ENCODE peak calls at places on chromosomes 5 and 9, in ten cellular contexts. N is fibroblast of lung, U is HCT116, E is GM23338, Z is PC-9, K is mammary epithelial cell, G is A673, A is H1, V is endothelial cell of umbilical vein, S is neural progenitor cell. M is an unnamed sample.
A peak's percentile ranks its signal among the peaks of the same experiment; 100 is the strongest.

GRCh38 chr5:97629281-97629680 is 446.2 kb upstream of the RIOK2 start:
- DNase-seq in U (peak; percentile 7), A (no peak), N (peak; percentile 85), E (peak; percentile 3), K (peak; percentile 69), Z (no peak), G (no peak), S (no peak), V (peak; percentile 33), M (no peak)

GRCh38 chr5:14305045-14305444 is 161.9 kb downstream of the TRIO start:
- DNase-seq in U (no peak), E (no peak), Z (peak; percentile 49), A (no peak), K (peak; percentile 80), S (no peak), V (peak; percentile 33), G (no peak), N (peak; percentile 92), M (peak; percentile 22)

GRCh38 chr9:111728143-111728542 is 66.6 kb downstream of the SHOC1 start:
- DNase-seq in K (peak; percentile 75), Z (peak; percentile 78), E (no peak), V (peak; percentile 4), U (peak; percentile 50), N (peak; percentile 72), A (no peak), S (no peak), G (no peak), M (peak; percentile 64)

GRCh38 chr5:92749943-92750342 is 831.1 kb downstream of the NR2F1-AS1 start:
- DNase-seq in S (peak; percentile 67), G (peak; percentile 4), Z (no peak), U (peak; percentile 45), E (peak; percentile 59), V (peak; percentile 20), K (peak; percentile 50), A (no peak), N (peak; percentile 76), M (peak; percentile 68)

GRCh38 chr5:66180282-66180955 is 36.3 kb downstream of the SREK1 start:
- DNase-seq in G (no peak), A (no peak), Z (no peak), N (no peak), V (no peak), S (no peak), U (no peak), K (no peak), E (no peak), M (no peak)

GRCh38 chr5:36870399-36871040 is 6.0 kb upstream of the NIPBL start:
- DNase-seq in N (peak; percentile 53), E (peak; percentile 93), A (no peak), G (peak; percentile 87), Z (peak; percentile 71), V (peak; percentile 58), S (peak; percentile 73), K (peak; percentile 62), U (peak; percentile 68), M (peak; percentile 87)

GRCh38 chr9:121169094-121169601 is 32.5 kb downstream of the RAB14 start:
- DNase-seq in G (peak; percentile 33), A (no peak), N (no peak), E (peak; percentile 27), V (peak; percentile 18), U (no peak), S (no peak), Z (no peak), K (no peak), M (peak; percentile 31)

GRCh38 chr5:96781031-96781733 is 26.6 kb downstream of the ERAP1 start:
- DNase-seq in S (no peak), V (peak; percentile 53), A (no peak), Z (peak; percentile 71), K (peak; percentile 74), N (peak; percentile 71), U (peak; percentile 38), E (no peak), G (no peak), M (peak; percentile 88)

DNA sequence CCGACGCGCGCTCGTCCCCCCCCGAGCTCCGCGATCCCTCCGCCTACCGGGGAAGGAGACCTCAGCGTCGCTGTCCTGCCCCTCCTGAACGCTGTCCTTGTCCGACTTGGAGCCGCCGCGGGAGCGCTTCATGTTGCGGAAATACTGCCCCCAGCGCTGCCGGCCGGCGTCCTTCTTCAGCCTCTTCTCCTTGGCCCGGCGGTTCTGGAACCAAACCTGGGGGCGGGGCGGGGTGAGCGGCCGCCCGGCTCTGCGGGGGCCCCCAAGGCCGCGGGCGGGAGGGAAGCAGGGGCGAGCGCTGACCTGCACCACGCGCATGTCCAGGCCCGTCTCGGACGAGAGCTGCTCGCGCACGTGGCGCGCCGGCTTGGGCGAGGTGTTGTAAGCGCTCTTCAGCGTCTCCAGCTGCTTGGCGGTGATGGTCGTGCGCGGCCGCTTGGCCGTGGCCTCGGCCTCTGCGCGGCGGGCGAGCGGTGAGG is 6.3 kb downstream of the LHX3 start:
- DNase-seq in V (peak; percentile 10), E (peak; percentile 69), S (peak; percentile 70), N (peak; percentile 4), G (no peak), U (no peak), K (peak; percentile 64), Z (no peak), A (peak; percentile 75), M (no peak)
- TF ChIP-seq EZH2 in V (peak; percentile 59), E (peak; percentile 87), S (peak; percentile 96), N (peak; percentile 33), G (peak; percentile 83), U (no peak), K (no peak), Z (no peak), A (peak; percentile 44), M (no peak)

GRCh38 chr9:37650873-37651768 is at the start of gene FRMPD1:
- DNase-seq in G (peak; percentile 56), S (peak; percentile 92), N (peak; percentile 36), Z (no peak), K (peak; percentile 58), A (peak; percentile 82), V (peak; percentile 39), U (no peak), E (peak; percentile 88), M (peak; percentile 58)
- TF ChIP-seq EZH2 in G (peak; percentile 61), S (peak; percentile 83), N (peak; percentile 88), Z (peak; percentile 68), K (peak; percentile 86), A (peak; percentile 76), V (peak; percentile 74), U (no peak), E (peak; percentile 60), M (peak; percentile 44)

GRCh38 chr9:69326261-69326660 is 1.2 kb downstream of the ENTREP1 start:
- DNase-seq in V (no peak), Z (no peak), S (peak; percentile 9), K (no peak), E (peak; percentile 34), A (no peak), G (no peak), N (no peak), U (no peak), M (no peak)
- TF ChIP-seq EZH2 in V (no peak), Z (no peak), S (no peak), K (no peak), E (no peak), A (no peak), G (no peak), N (no peak), U (no peak), M (no peak)

GRCh38 chr9:33750839-33751339 is 44.5 kb upstream of the PRSS3 start:
- DNase-seq in E (peak; percentile 22), N (peak; percentile 6), S (no peak), K (no peak), V (peak; percentile 28), G (no peak), U (no peak), Z (no peak), A (no peak), M (no peak)
- TF ChIP-seq EZH2 in E (peak; percentile 24), N (no peak), S (no peak), K (no peak), V (no peak), G (peak; percentile 20), U (no peak), Z (no peak), A (no peak), M (no peak)

DNA sequence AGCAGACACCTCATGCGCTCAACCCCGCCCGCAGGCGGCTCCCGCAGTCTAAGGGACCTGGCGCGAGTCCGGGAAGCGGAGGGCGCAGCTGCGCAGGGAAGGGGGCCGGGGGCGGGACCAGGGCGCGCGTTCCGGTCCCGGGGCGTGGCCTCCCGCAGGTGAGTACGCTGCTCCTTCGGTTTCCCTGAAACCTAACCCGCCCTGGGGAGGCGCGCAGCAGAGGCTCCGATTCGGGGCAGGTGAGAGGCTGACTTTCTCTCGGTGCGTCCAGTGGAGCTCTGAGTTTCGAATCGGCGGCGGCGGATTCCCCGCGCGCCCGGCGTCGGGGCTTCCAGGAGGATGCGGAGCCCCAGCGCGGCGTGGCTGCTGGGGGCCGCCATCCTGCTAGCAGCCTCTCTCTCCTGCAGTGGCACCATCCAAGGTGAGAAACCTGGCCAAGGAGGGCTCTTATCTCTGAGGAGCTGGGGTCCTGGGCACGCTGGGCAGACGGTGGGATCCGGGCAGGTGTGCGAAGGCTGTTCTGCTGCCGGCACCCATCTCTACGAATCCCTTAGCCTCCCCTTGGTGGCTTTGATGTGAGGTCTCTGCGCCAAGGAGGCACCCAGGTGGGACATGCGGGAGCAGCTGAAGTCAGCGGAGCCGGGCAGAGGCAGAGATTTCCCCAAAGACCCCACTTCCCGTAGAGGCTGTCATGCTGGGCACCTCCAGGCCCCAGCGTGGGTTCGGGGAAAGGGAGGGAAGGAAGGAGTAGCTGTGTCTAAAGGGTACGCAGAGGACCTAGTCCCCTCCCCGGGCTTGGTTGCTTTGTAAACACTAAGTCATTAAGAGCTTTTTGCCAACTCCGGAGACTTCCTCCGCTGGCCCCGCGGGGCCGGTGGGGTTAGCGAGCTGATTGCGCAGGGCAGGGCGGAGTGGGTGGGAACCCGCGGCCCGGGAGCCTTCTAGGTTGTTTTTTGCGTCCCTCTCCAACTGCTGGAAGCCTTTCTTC is at the start of gene F2RL1:
- DNase-seq in V (peak; percentile 61), A (peak; percentile 88), Z (peak; percentile 93), S (peak; percentile 91), E (peak; percentile 98), G (peak; percentile 60), U (peak; percentile 90), N (peak; percentile 88), K (peak; percentile 98), M (peak; percentile 93)
- TF ChIP-seq EZH2 in V (no peak), A (no peak), Z (no peak), S (peak; percentile 32), E (no peak), G (no peak), U (no peak), N (no peak), K (no peak), M (no peak)

DNA sequence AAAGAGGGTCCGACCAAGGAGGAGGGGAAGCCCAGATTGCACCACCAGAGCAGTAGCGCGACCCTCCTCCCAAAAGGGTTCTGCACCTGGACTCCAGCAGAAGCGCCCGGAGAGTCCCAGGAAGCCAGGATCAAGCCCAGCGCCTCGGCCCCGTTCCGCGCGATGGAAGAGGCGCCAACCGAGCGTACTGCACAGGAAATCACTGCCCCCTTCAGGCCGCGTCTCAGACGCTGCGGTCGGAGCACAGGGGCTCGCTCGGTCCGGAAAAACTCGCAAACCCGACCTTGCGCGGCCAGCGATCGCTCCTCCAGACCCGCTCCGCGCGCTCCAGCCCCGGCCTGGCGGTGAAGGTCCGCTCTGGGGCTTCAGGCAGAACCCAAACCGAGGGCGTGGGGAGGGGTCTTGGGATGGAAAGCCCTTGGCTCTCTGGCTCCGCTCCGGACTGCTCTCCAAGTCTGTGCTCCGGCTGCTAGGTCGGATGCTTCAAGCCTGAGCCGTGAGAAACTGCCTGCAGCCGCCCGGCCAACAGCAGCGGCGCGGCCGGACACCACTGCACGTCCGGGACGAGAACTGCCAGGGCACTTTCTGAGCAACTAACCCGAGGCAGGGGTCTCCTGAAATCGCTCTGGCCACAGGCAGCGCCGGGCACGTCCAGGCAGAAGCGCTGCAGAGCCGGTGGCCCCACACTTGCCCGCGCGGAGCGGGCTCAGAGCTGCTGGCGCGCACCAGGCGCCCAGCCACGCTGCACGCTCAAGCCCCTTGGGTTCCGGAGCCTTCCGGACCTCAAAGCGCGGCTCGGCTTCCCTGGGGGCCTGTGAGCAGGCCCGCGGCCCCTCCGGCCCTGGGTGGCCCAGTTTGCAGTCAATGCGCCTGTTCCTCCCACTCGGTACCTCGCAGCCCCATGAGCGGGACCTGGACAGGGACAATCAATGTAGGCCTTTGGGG is 1.3 kb downstream of the GABBR2 start:
- DNase-seq in G (peak; percentile 57), U (peak; percentile 3), V (peak; percentile 77), E (peak; percentile 94), N (peak; percentile 83), Z (peak; percentile 69), A (peak; percentile 86), K (peak; percentile 54), S (peak; percentile 94), M (peak; percentile 61)
- TF ChIP-seq EZH2 in G (peak; percentile 53), U (no peak), V (peak; percentile 41), E (peak; percentile 92), N (peak; percentile 45), Z (no peak), A (peak; percentile 94), K (peak; percentile 80), S (peak; percentile 91), M (no peak)